ENCODE peak calls at places on chromosomes 12 and 14, in nine cellular contexts. W is SW480; C is stimulated activated CD4-positive, alpha-beta T cell treated with anti-CD3 and anti-CD28 coated beads, Interleukin-2, amount 100 ng/mL, for 24 hours; I is CD4-positive, alpha-beta memory T cell; K is T-cell; T is EH; F is memory B cell; J is D341Med; Z is HCEC 1CT. R is an unnamed sample.
A peak's percentile ranks its signal among the peaks of the same experiment; 100 is the strongest.

GRCh38 chr12:3088251-3088650 is 11.1 kb downstream of the TSPAN9 start:
- DNase-seq in Z (no peak), F (no peak), C (no peak), I (no peak), W (no peak), J (no peak), K (no peak), T (peak; percentile 30), R (no peak)

GRCh38 chr14:90382491-90383125 is 14.2 kb upstream of the CALM1 start:
- DNase-seq in I (peak; percentile 79), J (peak; percentile 38), C (peak; percentile 76), K (peak; percentile 57), F (no peak), Z (peak; percentile 70), T (peak; percentile 85), W (peak; percentile 82), R (no peak)

GRCh38 chr12:50057000-50057841 is at the start of gene ASIC1:
- DNase-seq in C (peak; percentile 57), T (peak; percentile 78), K (peak; percentile 18), W (peak; percentile 64), I (peak; percentile 23), J (peak; percentile 91), F (peak; percentile 41), Z (peak; percentile 55), R (no peak)

GRCh38 chr14:101131451-101131916 is 228.0 kb upstream of the RTL1 start:
- DNase-seq in Z (no peak), F (no peak), J (peak; percentile 10), T (no peak), W (no peak), K (no peak), I (no peak), C (no peak), R (no peak)

GRCh38 chr12:54166543-54167499 is 22.0 kb downstream of the SMUG1 start:
- DNase-seq in Z (no peak), F (no peak), C (no peak), J (no peak), K (no peak), W (no peak), T (peak; percentile 9), I (no peak), R (no peak)

GRCh38 chr14:60640859-60641721 is 8.2 kb downstream of the SIX1 start:
- DNase-seq in K (no peak), F (no peak), I (no peak), C (no peak), J (no peak), T (no peak), Z (no peak), W (no peak), R (no peak)

GRCh38 chr12:15005064-15005463 is 32.2 kb downstream of the PDE6H start:
- DNase-seq in F (no peak), Z (no peak), C (no peak), W (no peak), K (no peak), J (no peak), I (no peak), T (no peak), R (no peak)

GRCh38 chr14:36988568-36988967 is 183.8 kb downstream of the SLC25A21 start:
- DNase-seq in J (no peak), W (no peak), F (no peak), C (no peak), I (no peak), Z (peak; percentile 81), T (peak; percentile 62), K (no peak), R (no peak)

GRCh38 chr14:50910495-50911420 is 33.5 kb downstream of the PYGL start:
- DNase-seq in F (no peak), Z (no peak), T (no peak), C (no peak), W (no peak), I (no peak), K (no peak), J (no peak), R (no peak)

GRCh38 chr12:119036878-119037493 is 55.6 kb downstream of the SRRM4 start:
- DNase-seq in W (peak; percentile 9), F (no peak), C (no peak), Z (no peak), I (no peak), T (peak; percentile 16), K (no peak), J (peak; percentile 77), R (no peak)

R was measured in NCI-H2029 treated with DMSO at 0.1 percent for 48 hours.